ENCODE peak calls at places on chromosome 14, in four cellular contexts. X, U, D and V are unnamed samples.

GRCh38 chr14:83164016-83164415 is 1630.4 kb upstream of the SEL1L start:
- DNase-seq in X (no peak), U (no peak), D (no peak), V (no peak)

GRCh38 chr14:72962829-72963312 is 36.6 kb downstream of the DCAF4 start:
- DNase-seq in X (peak; percentile 12), U (no peak), D (no peak), V (no peak)

GRCh38 chr14:90087433-90087832 is 25.6 kb downstream of the KCNK13 start:
- DNase-seq in X (peak; percentile 29), U (no peak), D (no peak), V (peak; percentile 13)

GRCh38 chr14:61876362-61877049 is 114.3 kb downstream of the SNAPC1 start:
- DNase-seq in X (no peak), U (no peak), D (no peak), V (no peak)

GRCh38 chr14:36773136-36773540 is 111.5 kb downstream of the PAX9 start:
- DNase-seq in X (no peak), U (no peak), D (no peak), V (no peak)

GRCh38 chr14:57863471-57863870 is 2.4 kb downstream of the SLC35F4 start:
- DNase-seq in X (no peak), U (no peak), D (no peak), V (no peak)

GRCh38 chr14:49755378-49755777 is 12.6 kb upstream of the KLHDC2 start:
- DNase-seq in X (no peak), U (no peak), D (no peak), V (no peak)

GRCh38 chr14:100602621-100603020 is 15.4 kb upstream of the BEGAIN start:
- DNase-seq in X (no peak), U (no peak), D (no peak), V (no peak)

GRCh38 chr14:33611405-33612183 is 339.3 kb downstream of the EGLN3 start:
- DNase-seq in X (no peak), U (no peak), D (no peak), V (no peak)

GRCh38 chr14:71539660-71540285 is 392.5 kb upstream of the RGS6 start:
- DNase-seq in X (no peak), U (no peak), D (no peak), V (no peak)

DNA sequence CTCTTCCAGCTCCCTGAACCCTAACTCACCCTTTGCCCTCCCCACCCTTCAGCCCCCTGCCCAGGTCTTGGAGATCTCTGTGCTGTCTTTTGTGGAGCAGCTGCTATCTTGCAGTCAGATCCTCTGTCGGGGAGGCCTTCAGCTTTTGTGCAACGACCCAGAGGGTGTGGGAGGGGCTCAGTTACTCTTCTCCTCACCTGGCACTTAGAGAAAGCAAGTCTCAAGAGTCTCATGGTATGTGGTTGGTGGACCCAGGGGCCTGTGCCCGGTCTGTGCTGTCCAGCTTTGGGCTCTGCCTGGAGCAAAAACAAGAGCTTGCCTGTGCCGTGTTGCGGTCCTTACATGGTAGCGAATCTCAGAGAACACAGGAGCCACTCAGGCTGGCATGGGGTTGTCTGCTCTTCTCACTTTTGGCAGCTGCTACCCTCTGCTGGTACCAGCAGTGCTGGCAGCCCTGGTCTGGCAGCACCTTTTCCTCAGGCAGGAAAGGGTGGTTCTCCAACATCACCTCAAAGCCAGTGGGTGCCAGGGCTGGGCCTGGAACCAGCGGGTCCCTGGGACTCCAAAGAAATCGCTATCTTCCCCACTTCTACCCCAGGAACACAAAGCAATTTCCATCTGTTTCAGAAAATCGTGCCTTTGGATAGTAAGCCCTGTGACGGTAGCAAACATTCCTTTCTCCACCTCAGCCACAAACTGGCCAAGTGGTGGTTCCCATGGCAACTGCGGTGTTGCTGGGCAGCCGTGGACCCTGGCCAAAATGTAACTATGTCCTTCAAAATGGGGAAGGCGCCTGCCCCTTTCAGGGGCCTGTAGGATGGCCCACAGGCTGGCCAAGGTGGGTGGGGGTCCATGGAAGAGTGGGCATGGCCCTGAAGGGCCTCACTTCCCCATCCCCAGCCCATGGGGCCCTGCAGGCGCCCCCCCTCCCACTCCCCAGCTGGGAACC is 90.0 kb downstream of the RIN3 start:
- DNase-seq in X (peak; percentile 43), U (no peak), D (no peak), V (peak; percentile 24)
- TF ChIP-seq CTCF in X (peak; percentile 8), U (no peak), D (no peak), V (no peak)

DNA sequence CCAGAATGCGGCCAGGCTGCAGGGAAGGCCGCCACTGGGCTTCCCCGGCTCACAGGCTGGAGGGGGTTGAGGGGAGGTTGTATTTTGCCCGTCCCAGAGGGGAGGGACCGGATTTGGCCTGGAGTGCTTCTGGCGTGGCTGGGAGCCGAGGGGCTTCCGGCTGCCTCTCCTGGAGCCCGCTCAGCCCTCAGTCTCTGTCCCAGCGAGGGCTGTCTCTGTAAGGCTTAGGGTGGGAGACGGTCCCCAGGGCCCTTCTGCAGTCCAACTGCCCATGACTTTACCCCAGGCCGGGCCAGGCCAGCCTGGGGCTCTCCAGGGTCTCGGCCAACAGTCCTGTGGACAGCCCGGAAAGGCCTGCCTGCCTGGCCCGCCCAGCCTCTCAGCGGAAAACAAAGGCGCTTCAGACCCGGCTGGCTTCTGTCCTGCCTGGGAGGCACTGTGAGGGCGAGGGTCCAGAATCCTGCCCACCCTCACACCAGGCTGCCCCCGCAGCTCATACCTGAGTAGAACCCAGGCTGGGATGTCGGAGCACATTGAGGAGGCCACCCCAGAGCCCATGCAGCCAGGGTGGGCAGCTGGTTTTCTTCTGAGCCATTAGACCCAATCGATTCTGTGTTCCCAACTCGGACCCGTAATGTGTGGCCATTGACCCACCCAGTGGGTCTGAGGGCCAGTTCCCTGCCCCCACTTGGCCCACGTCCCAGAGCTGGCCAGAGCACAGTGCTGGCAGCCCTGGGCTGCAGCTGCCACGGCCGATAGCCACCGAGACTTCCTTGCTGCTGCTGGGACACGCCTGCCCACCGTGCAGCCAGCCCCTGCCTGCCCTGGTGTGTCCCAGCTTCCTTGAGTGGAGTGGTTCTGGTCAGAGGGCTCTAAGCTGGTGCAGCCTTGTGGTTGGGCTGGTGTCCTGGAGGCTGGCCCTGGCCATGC is 1.6 kb downstream of the CRIP2 start:
- DNase-seq in X (no peak), U (no peak), D (no peak), V (no peak)
- H3K27ac ChIP-seq in X (peak overlapping the region; percentile 83), U (peak overlapping the region; percentile 99), D (peak overlapping the region; percentile 61), V (peak overlapping the region; percentile 76)

DNA sequence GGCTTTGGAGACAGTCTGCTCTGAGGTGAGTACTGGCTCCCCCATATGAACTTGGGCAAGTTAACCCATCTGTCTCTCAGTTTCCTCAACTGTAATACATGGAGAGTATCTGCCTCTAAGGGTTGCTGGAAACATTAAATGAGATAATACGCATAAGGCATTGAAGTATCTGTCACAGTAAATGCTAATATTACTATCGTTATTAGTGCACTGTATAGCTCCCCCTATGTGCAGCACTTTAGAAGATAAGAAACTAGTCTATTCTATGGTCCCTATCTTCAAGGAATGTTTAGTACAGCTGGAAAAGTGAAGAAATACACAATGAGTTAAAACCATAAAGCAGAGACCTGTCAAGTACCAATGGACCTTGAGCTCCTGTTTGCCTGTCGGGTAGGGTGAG is 51.7 kb upstream of the CFL2 start:
- DNase-seq in X (no peak), U (no peak), D (no peak), V (no peak)
- TF ChIP-seq CTCF in X (no peak), U (no peak), D (no peak), V (no peak)

GRCh38 chr14:102262894-102263462 is 42.0 kb downstream of the MOK start:
- DNase-seq in X (no peak), U (no peak), D (no peak), V (no peak)
- H3K27ac ChIP-seq in X (no peak overlapping the region), U (no peak overlapping the region), D (no peak overlapping the region), V (no peak overlapping the region)